ENCODE peak calls at places on chromosome 13, in eight cellular contexts. One of them, this sample, is unnamed.

GRCh38 chr13:107367258-107367657 is 799.3 kb upstream of the ARGLU1 start:
- DNase-seq in OCI-LY7: no peak
- DNase-seq in choroid plexus epithelial cell: no peak
- DNase-seq in body of pancreas: no peak
- DNase-seq in mesothelial cell of epicardium: no peak
- DNase-seq in bronchial epithelial cell: no peak
- DNase-seq in A549: no peak
- DNase-seq in IMR-90: peak
- DNase-seq in this sample: no peak

GRCh38 chr13:44437356-44438233 is 64.0 kb downstream of the SERP2 start:
- DNase-seq in OCI-LY7: peak
- DNase-seq in choroid plexus epithelial cell: peak
- DNase-seq in body of pancreas: no peak
- DNase-seq in mesothelial cell of epicardium: no peak
- DNase-seq in bronchial epithelial cell: peak
- DNase-seq in A549: no peak
- DNase-seq in IMR-90: peak
- DNase-seq in this sample: no peak

GRCh38 chr13:24905242-24905641 is 141.3 kb downstream of the RNF17 start:
- DNase-seq in OCI-LY7: no peak
- DNase-seq in choroid plexus epithelial cell: peak
- DNase-seq in body of pancreas: no peak
- DNase-seq in mesothelial cell of epicardium: no peak
- DNase-seq in bronchial epithelial cell: peak
- DNase-seq in A549: no peak
- DNase-seq in IMR-90: peak
- DNase-seq in this sample: no peak

GRCh38 chr13:71867101-71867814 is at the start of gene DACH1:
- DNase-seq in OCI-LY7: no peak
- DNase-seq in choroid plexus epithelial cell: peak
- DNase-seq in body of pancreas: peak
- DNase-seq in mesothelial cell of epicardium: peak
- DNase-seq in bronchial epithelial cell: peak
- DNase-seq in A549: no peak
- DNase-seq in IMR-90: peak
- DNase-seq in this sample: peak

GRCh38 chr13:109870281-109871017 is 84.1 kb upstream of the IRS2 start:
- DNase-seq in OCI-LY7: no peak
- DNase-seq in choroid plexus epithelial cell: no peak
- DNase-seq in body of pancreas: no peak
- DNase-seq in mesothelial cell of epicardium: no peak
- DNase-seq in bronchial epithelial cell: no peak
- DNase-seq in A549: no peak
- DNase-seq in IMR-90: no peak
- DNase-seq in this sample: no peak

GRCh38 chr13:80664930-80665329 is 324.0 kb upstream of the SPRY2 start:
- DNase-seq in OCI-LY7: no peak
- DNase-seq in choroid plexus epithelial cell: no peak
- DNase-seq in body of pancreas: no peak
- DNase-seq in mesothelial cell of epicardium: no peak
- DNase-seq in bronchial epithelial cell: no peak
- DNase-seq in A549: no peak
- DNase-seq in IMR-90: no peak
- DNase-seq in this sample: no peak

GRCh38 chr13:36850790-36851438 is 31.9 kb downstream of the RFXAP start:
- DNase-seq in OCI-LY7: peak
- DNase-seq in choroid plexus epithelial cell: peak
- DNase-seq in body of pancreas: no peak
- DNase-seq in mesothelial cell of epicardium: no peak
- DNase-seq in bronchial epithelial cell: no peak
- DNase-seq in A549: no peak
- DNase-seq in IMR-90: no peak
- DNase-seq in this sample: peak

GRCh38 chr13:97574926-97575325 is 141.0 kb downstream of the RAP2A start:
- DNase-seq in OCI-LY7: peak
- DNase-seq in choroid plexus epithelial cell: peak
- DNase-seq in body of pancreas: no peak
- DNase-seq in mesothelial cell of epicardium: no peak
- DNase-seq in bronchial epithelial cell: peak
- DNase-seq in A549: no peak
- DNase-seq in IMR-90: peak
- DNase-seq in this sample: no peak

GRCh38 chr13:30762643-30763042 is 27.3 kb downstream of the ALOX5AP start:
- DNase-seq in OCI-LY7: no peak
- DNase-seq in choroid plexus epithelial cell: peak
- DNase-seq in body of pancreas: no peak
- DNase-seq in mesothelial cell of epicardium: no peak
- DNase-seq in bronchial epithelial cell: no peak
- DNase-seq in A549: no peak
- DNase-seq in IMR-90: peak
- DNase-seq in this sample: no peak

GRCh38 chr13:25118371-25118770 is 22.4 kb downstream of the PABPC3 start:
- DNase-seq in OCI-LY7: peak
- DNase-seq in choroid plexus epithelial cell: peak
- DNase-seq in body of pancreas: no peak
- DNase-seq in mesothelial cell of epicardium: no peak
- DNase-seq in bronchial epithelial cell: no peak
- DNase-seq in A549: no peak
- DNase-seq in IMR-90: no peak
- DNase-seq in this sample: no peak

GRCh38 chr13:75217949-75218348 is 264.0 kb downstream of the TBC1D4 start:
- DNase-seq in OCI-LY7: no peak
- DNase-seq in choroid plexus epithelial cell: peak
- DNase-seq in body of pancreas: no peak
- DNase-seq in mesothelial cell of epicardium: no peak
- DNase-seq in bronchial epithelial cell: no peak
- DNase-seq in A549: no peak
- DNase-seq in IMR-90: peak
- DNase-seq in this sample: no peak

GRCh38 chr13:36981156-36981743 is 17.9 kb downstream of the ALG5 start:
- DNase-seq in OCI-LY7: peak
- DNase-seq in choroid plexus epithelial cell: peak
- DNase-seq in body of pancreas: no peak
- DNase-seq in mesothelial cell of epicardium: no peak
- DNase-seq in bronchial epithelial cell: peak
- DNase-seq in A549: no peak
- DNase-seq in IMR-90: peak
- DNase-seq in this sample: no peak

GRCh38 chr13:44417446-44417845 is 43.8 kb downstream of the SERP2 start:
- DNase-seq in OCI-LY7: no peak
- DNase-seq in choroid plexus epithelial cell: no peak
- DNase-seq in body of pancreas: no peak
- DNase-seq in mesothelial cell of epicardium: no peak
- DNase-seq in bronchial epithelial cell: no peak
- DNase-seq in A549: no peak
- DNase-seq in IMR-90: no peak
- DNase-seq in this sample: no peak

GRCh38 chr13:109669234-109669612 is 117.2 kb downstream of the IRS2 start:
- DNase-seq in OCI-LY7: no peak
- DNase-seq in choroid plexus epithelial cell: peak
- DNase-seq in body of pancreas: no peak
- DNase-seq in mesothelial cell of epicardium: no peak
- DNase-seq in bronchial epithelial cell: no peak
- DNase-seq in A549: no peak
- DNase-seq in IMR-90: no peak
- DNase-seq in this sample: no peak

GRCh38 chr13:109610517-109610916 is 175.9 kb downstream of the IRS2 start:
- DNase-seq in OCI-LY7: peak
- DNase-seq in choroid plexus epithelial cell: peak
- DNase-seq in body of pancreas: peak
- DNase-seq in mesothelial cell of epicardium: no peak
- DNase-seq in bronchial epithelial cell: peak
- DNase-seq in A549: no peak
- DNase-seq in IMR-90: no peak
- DNase-seq in this sample: peak

GRCh38 chr13:65154661-65155447 is 2075.3 kb downstream of the PCDH9 start:
- DNase-seq in OCI-LY7: no peak
- DNase-seq in choroid plexus epithelial cell: no peak
- DNase-seq in body of pancreas: no peak
- DNase-seq in mesothelial cell of epicardium: no peak
- DNase-seq in bronchial epithelial cell: no peak
- DNase-seq in A549: no peak
- DNase-seq in IMR-90: no peak
- DNase-seq in this sample: no peak

GRCh38 chr13:26541041-26541440 is 16.4 kb upstream of the WASF3 start:
- DNase-seq in OCI-LY7: no peak
- DNase-seq in choroid plexus epithelial cell: no peak
- DNase-seq in body of pancreas: no peak
- DNase-seq in mesothelial cell of epicardium: no peak
- DNase-seq in bronchial epithelial cell: no peak
- DNase-seq in A549: no peak
- DNase-seq in IMR-90: no peak
- DNase-seq in this sample: no peak

DNA sequence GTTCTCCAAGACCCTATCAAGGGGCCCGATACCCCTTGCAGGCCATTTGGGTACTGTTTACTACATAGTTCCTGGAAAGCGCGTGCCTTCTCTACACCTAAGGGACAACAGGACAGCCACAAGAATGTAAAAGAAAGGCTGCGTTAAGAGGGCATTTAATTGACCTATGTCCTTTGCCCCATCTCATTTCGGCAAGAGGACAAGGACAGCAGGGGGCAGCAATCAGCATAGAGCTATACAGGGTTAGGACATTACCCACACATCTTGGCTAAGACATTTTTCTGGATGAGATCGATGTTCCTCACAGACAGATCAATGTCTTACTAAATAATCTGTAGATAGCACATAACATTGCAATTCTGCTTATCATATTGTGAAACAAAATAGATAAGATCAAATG is 41.2 kb downstream of the FLT3 start:
- DNase-seq in OCI-LY7: peak
- DNase-seq in choroid plexus epithelial cell: peak
- DNase-seq in body of pancreas: peak
- DNase-seq in mesothelial cell of epicardium: no peak
- DNase-seq in bronchial epithelial cell: peak
- DNase-seq in A549: peak
- DNase-seq in IMR-90: peak
- DNase-seq in this sample: peak
- TF ChIP-seq CTCF in OCI-LY7: peak
- TF ChIP-seq CTCF in choroid plexus epithelial cell: peak
- TF ChIP-seq CTCF in body of pancreas: peak
- TF ChIP-seq CTCF in mesothelial cell of epicardium: no peak
- TF ChIP-seq CTCF in bronchial epithelial cell: peak
- TF ChIP-seq CTCF in A549: peak
- TF ChIP-seq CTCF in IMR-90: peak
- TF ChIP-seq CTCF in this sample: peak

DNA sequence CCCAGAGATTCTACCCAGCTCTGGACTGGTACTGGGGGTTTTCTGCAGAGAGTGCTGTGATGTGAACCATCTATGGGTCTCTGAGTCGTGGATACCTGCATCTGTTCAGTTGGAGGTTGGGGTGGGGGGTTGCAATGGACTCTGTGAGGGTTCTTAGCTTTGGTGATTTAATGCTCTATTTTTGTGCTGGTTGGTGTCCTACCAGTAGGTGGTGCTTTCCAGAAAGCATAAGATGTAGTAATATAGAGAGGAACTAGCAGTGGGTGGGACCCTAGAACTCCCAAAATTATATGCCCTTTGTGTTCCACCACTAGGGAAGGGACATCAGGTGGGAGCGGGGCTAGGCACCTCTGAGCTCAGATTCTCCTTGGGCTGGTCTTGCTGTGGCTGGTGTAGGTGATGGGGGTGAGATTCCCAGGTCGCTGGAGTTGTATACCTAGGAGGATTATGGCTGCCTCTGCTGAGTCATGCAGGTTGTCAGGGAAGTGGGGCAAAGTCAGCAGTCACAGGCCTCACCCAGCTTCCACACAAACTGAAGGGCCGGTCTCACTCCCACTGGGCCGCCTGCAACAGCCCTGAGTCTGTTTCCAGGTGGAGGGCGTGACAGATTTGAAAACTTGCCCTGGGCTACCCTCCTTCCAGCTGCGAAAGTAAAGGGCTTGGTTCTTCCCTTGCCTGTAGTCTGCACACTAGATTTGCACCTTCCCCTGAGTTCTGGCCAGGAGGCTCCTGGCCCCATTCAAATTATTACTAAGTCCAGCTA is 573.0 kb upstream of the SLITRK1 start:
- DNase-seq in OCI-LY7: peak
- DNase-seq in choroid plexus epithelial cell: no peak
- DNase-seq in body of pancreas: no peak
- DNase-seq in mesothelial cell of epicardium: no peak
- DNase-seq in bronchial epithelial cell: no peak
- DNase-seq in A549: no peak
- DNase-seq in IMR-90: no peak
- DNase-seq in this sample: no peak
- TF ChIP-seq CTCF in OCI-LY7: peak
- TF ChIP-seq CTCF in choroid plexus epithelial cell: peak
- TF ChIP-seq CTCF in body of pancreas: peak
- TF ChIP-seq CTCF in mesothelial cell of epicardium: no peak
- TF ChIP-seq CTCF in bronchial epithelial cell: peak
- TF ChIP-seq CTCF in A549: no peak
- TF ChIP-seq CTCF in IMR-90: no peak
- TF ChIP-seq CTCF in this sample: no peak

GRCh38 chr13:96199315-96199714 is 109.4 kb downstream of the HS6ST3 start:
- DNase-seq in OCI-LY7: no peak
- DNase-seq in choroid plexus epithelial cell: no peak
- DNase-seq in body of pancreas: no peak
- DNase-seq in mesothelial cell of epicardium: no peak
- DNase-seq in bronchial epithelial cell: no peak
- DNase-seq in A549: no peak
- DNase-seq in IMR-90: no peak
- DNase-seq in this sample: no peak

GRCh38 chr13:96198038-96198437 is 108.1 kb downstream of the HS6ST3 start:
- DNase-seq in OCI-LY7: no peak
- DNase-seq in choroid plexus epithelial cell: no peak
- DNase-seq in body of pancreas: no peak
- DNase-seq in mesothelial cell of epicardium: no peak
- DNase-seq in bronchial epithelial cell: no peak
- DNase-seq in A549: no peak
- DNase-seq in IMR-90: no peak
- DNase-seq in this sample: no peak

DNA sequence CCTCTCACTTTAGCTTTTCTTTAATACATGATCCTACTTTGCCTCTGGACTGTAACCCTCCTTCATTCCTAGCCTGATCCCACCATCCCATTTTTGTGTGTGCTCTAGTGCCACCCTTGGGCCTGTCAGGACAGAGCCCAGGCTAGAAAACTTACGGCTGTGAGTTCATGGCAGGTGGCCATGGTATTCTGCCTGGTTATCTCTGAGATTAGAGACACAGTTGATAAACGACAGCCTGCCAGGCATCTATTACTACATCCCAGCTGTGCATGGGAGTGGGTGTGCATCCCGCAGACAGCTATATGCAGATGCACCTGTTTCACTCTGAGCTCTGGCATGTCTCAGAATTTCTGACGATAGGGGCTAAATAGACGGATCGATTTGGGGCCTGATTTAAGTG is 110.9 kb downstream of the HS6ST3 start:
- DNase-seq in OCI-LY7: no peak
- DNase-seq in choroid plexus epithelial cell: no peak
- DNase-seq in body of pancreas: no peak
- DNase-seq in mesothelial cell of epicardium: no peak
- DNase-seq in bronchial epithelial cell: no peak
- DNase-seq in A549: no peak
- DNase-seq in IMR-90: no peak
- DNase-seq in this sample: no peak
- TF ChIP-seq CTCF in OCI-LY7: no peak
- TF ChIP-seq CTCF in choroid plexus epithelial cell: no peak
- TF ChIP-seq CTCF in body of pancreas: no peak
- TF ChIP-seq CTCF in mesothelial cell of epicardium: no peak
- TF ChIP-seq CTCF in bronchial epithelial cell: no peak
- TF ChIP-seq CTCF in A549: no peak
- TF ChIP-seq CTCF in IMR-90: no peak
- TF ChIP-seq CTCF in this sample: no peak

GRCh38 chr13:78319101-78319627 is 284.2 kb downstream of the POU4F1 start:
- DNase-seq in OCI-LY7: no peak
- DNase-seq in choroid plexus epithelial cell: no peak
- DNase-seq in body of pancreas: no peak
- DNase-seq in mesothelial cell of epicardium: no peak
- DNase-seq in bronchial epithelial cell: peak
- DNase-seq in A549: no peak
- DNase-seq in IMR-90: no peak
- DNase-seq in this sample: no peak

GRCh38 chr13:78317030-78317429 is 286.3 kb downstream of the POU4F1 start:
- DNase-seq in OCI-LY7: no peak
- DNase-seq in choroid plexus epithelial cell: no peak
- DNase-seq in body of pancreas: no peak
- DNase-seq in mesothelial cell of epicardium: no peak
- DNase-seq in bronchial epithelial cell: no peak
- DNase-seq in A549: no peak
- DNase-seq in IMR-90: no peak
- DNase-seq in this sample: no peak
- TF ChIP-seq CTCF in OCI-LY7: no peak
- TF ChIP-seq CTCF in choroid plexus epithelial cell: no peak
- TF ChIP-seq CTCF in body of pancreas: peak
- TF ChIP-seq CTCF in mesothelial cell of epicardium: no peak
- TF ChIP-seq CTCF in bronchial epithelial cell: no peak
- TF ChIP-seq CTCF in A549: no peak
- TF ChIP-seq CTCF in IMR-90: no peak
- TF ChIP-seq CTCF in this sample: peak

This sample was measured in nephron progenitor cell.